ENCODE peak calls at places on chromosomes 3 and 15, in four cellular contexts. One of them, this sample, is unnamed.

GRCh38 chr15:52651868-52652267 is 27.3 kb downstream of the ATOSA start:
- DNase-seq in upper lobe of right lung: no peak
- DNase-seq in A549: peak; percentile 77
- DNase-seq in psoas muscle: peak; percentile 65
- DNase-seq in this sample: peak; percentile 91

GRCh38 chr15:71434774-71435173 is 319.5 kb downstream of the THSD4 start:
- DNase-seq in upper lobe of right lung: no peak
- DNase-seq in A549: no peak
- DNase-seq in psoas muscle: no peak
- DNase-seq in this sample: no peak

GRCh38 chr3:128152419-128153155 is 694 bp upstream of the EEFSEC start:
- DNase-seq in upper lobe of right lung: no peak
- DNase-seq in A549: no peak
- DNase-seq in psoas muscle: no peak
- DNase-seq in this sample: no peak

GRCh38 chr15:48682949-48683651 is 37.6 kb upstream of the FBN1 start:
- DNase-seq in upper lobe of right lung: no peak
- DNase-seq in A549: no peak
- DNase-seq in psoas muscle: peak; percentile 72
- DNase-seq in this sample: peak; percentile 79

GRCh38 chr3:35042210-35042960 is 596.9 kb upstream of the ARPP21 start:
- DNase-seq in upper lobe of right lung: no peak
- DNase-seq in A549: no peak
- DNase-seq in psoas muscle: no peak
- DNase-seq in this sample: no peak

GRCh38 chr15:22949074-22949547 is 31.1 kb downstream of the CYFIP1 start:
- DNase-seq in upper lobe of right lung: no peak
- DNase-seq in A549: no peak
- DNase-seq in psoas muscle: peak; percentile 82
- DNase-seq in this sample: peak; percentile 60

GRCh38 chr3:124347418-124347817 is 355.5 kb upstream of the ROPN1 start:
- DNase-seq in upper lobe of right lung: no peak
- DNase-seq in A549: no peak
- DNase-seq in psoas muscle: no peak
- DNase-seq in this sample: peak; percentile 15

GRCh38 chr3:32280262-32280910 is 41.9 kb downstream of the CMTM8 start:
- DNase-seq in upper lobe of right lung: no peak
- DNase-seq in A549: no peak
- DNase-seq in psoas muscle: no peak
- DNase-seq in this sample: peak; percentile 20

GRCh38 chr3:126355777-126356372 is 1.3 kb downstream of the KLF15 start:
- DNase-seq in upper lobe of right lung: peak; percentile 97
- DNase-seq in A549: no peak
- DNase-seq in psoas muscle: peak; percentile 99
- DNase-seq in this sample: no peak

GRCh38 chr3:126356373-126357298 is 572 bp downstream of the KLF15 start:
- DNase-seq in upper lobe of right lung: peak; percentile 75
- DNase-seq in A549: no peak
- DNase-seq in psoas muscle: peak; percentile 84
- DNase-seq in this sample: no peak

GRCh38 chr3:126358816-126359181 is 1.6 kb upstream of the KLF15 start:
- DNase-seq in upper lobe of right lung: peak; percentile 17
- DNase-seq in A549: no peak
- DNase-seq in psoas muscle: peak; percentile 48
- DNase-seq in this sample: no peak

GRCh38 chr3:126358038-126358815 is 1.0 kb upstream of the KLF15 start:
- DNase-seq in upper lobe of right lung: peak; percentile 78
- DNase-seq in A549: no peak
- DNase-seq in psoas muscle: peak; percentile 68
- DNase-seq in this sample: no peak

GRCh38 chr3:126357299-126358037 is at the start of gene KLF15:
- DNase-seq in upper lobe of right lung: peak; percentile 94
- DNase-seq in A549: peak; percentile 58
- DNase-seq in psoas muscle: peak; percentile 95
- DNase-seq in this sample: peak; percentile 85
- TF ChIP-seq CTCF in upper lobe of right lung: no peak
- TF ChIP-seq CTCF in A549: no peak
- TF ChIP-seq CTCF in psoas muscle: no peak
- TF ChIP-seq CTCF in this sample: no peak

DNA sequence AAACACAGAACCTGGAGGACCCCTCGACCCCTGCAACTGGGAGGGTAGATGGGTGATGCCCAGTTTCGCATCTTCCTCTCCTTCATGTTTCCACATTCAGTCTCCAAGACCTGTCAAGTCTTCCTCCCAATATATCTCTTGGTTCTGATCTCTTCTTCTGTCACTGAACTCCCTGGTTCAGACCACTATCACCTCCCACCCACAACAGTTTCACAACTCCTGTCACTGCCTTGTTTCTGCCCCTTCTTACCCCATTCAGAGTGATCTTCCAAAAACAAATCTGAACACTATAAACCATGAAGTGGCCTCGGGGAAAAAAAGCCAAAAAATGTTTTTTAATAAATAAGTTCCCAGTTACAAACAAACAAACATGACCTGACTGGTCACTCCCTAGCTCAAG is 12.4 kb upstream of the XYLB start:
- DNase-seq in upper lobe of right lung: no peak
- DNase-seq in A549: no peak
- DNase-seq in psoas muscle: no peak
- DNase-seq in this sample: no peak
- H3K4me3 ChIP-seq in upper lobe of right lung: no peak overlapping the region
- H3K4me3 ChIP-seq in A549: no peak overlapping the region
- H3K4me3 ChIP-seq in psoas muscle: no peak overlapping the region
- H3K4me3 ChIP-seq in this sample: no peak overlapping the region

GRCh38 chr3:160134964-160135363 is 90.3 kb upstream of the C3orf80 start:
- DNase-seq in upper lobe of right lung: no peak
- DNase-seq in A549: no peak
- DNase-seq in psoas muscle: no peak
- DNase-seq in this sample: peak; percentile 54

GRCh38 chr3:160135850-160136249 is 89.4 kb upstream of the C3orf80 start:
- DNase-seq in upper lobe of right lung: no peak
- DNase-seq in A549: no peak
- DNase-seq in psoas muscle: no peak
- DNase-seq in this sample: no peak

GRCh38 chr3:160134454-160134853 is 90.8 kb upstream of the C3orf80 start:
- DNase-seq in upper lobe of right lung: no peak
- DNase-seq in A549: no peak
- DNase-seq in psoas muscle: no peak
- DNase-seq in this sample: peak; percentile 16

GRCh38 chr3:160132226-160132625 is 93.0 kb upstream of the C3orf80 start:
- DNase-seq in upper lobe of right lung: no peak
- DNase-seq in A549: no peak
- DNase-seq in psoas muscle: no peak
- DNase-seq in this sample: no peak

GRCh38 chr3:160133757-160134156 is 91.5 kb upstream of the C3orf80 start:
- DNase-seq in upper lobe of right lung: no peak
- DNase-seq in A549: no peak
- DNase-seq in psoas muscle: no peak
- DNase-seq in this sample: peak; percentile 55
- TF ChIP-seq CTCF in upper lobe of right lung: peak; percentile 22
- TF ChIP-seq CTCF in A549: no peak
- TF ChIP-seq CTCF in psoas muscle: no peak
- TF ChIP-seq CTCF in this sample: no peak

GRCh38 chr3:71062920-71063767 is 520.4 kb downstream of the FOXP1 start:
- DNase-seq in upper lobe of right lung: no peak
- DNase-seq in A549: no peak
- DNase-seq in psoas muscle: no peak
- DNase-seq in this sample: peak; percentile 67
- H3K4me3 ChIP-seq in upper lobe of right lung: peak overlapping the region; percentile 66
- H3K4me3 ChIP-seq in A549: peak overlapping the region; percentile 64
- H3K4me3 ChIP-seq in psoas muscle: peak overlapping the region; percentile 71
- H3K4me3 ChIP-seq in this sample: peak overlapping the region; percentile 60

GRCh38 chr15:75928680-75929608 is 25.3 kb downstream of the FBXO22 start:
- DNase-seq in upper lobe of right lung: no peak
- DNase-seq in A549: peak; percentile 38
- DNase-seq in psoas muscle: no peak
- DNase-seq in this sample: peak; percentile 60
- TF ChIP-seq CTCF in upper lobe of right lung: no peak
- TF ChIP-seq CTCF in A549: peak; percentile 64
- TF ChIP-seq CTCF in psoas muscle: no peak
- TF ChIP-seq CTCF in this sample: peak; percentile 63